ENCODE peak calls at places on chromosomes 16 and 17, in four cellular contexts. One of them, this sample, is unnamed.

GRCh38 chr16:84175351-84176081 is 11.3 kb downstream of the TAF1C start:
- DNase-seq in activated CD4-positive, CD25-positive, alpha-beta regulatory T cell treated with anti-CD3 and anti-CD28 coated beads, Interleukin-2, amount 50 U/mL, for 16 hours: peak
- DNase-seq in stimulated activated CD4-positive, alpha-beta T cell treated with anti-CD3 and anti-CD28 coated beads, Interleukin-2, amount 100 ng/mL, for 48 hours: peak
- DNase-seq in mucosa of descending colon: peak
- DNase-seq in this sample: peak

GRCh38 chr17:27157898-27158297 is 136.0 kb upstream of the WSB1 start:
- DNase-seq in mucosa of descending colon: no peak
- DNase-seq in stimulated activated CD4-positive, alpha-beta T cell treated with anti-CD3 and anti-CD28 coated beads, Interleukin-2, amount 100 ng/mL, for 48 hours: no peak
- DNase-seq in activated CD4-positive, CD25-positive, alpha-beta regulatory T cell treated with anti-CD3 and anti-CD28 coated beads, Interleukin-2, amount 50 U/mL, for 16 hours: no peak
- DNase-seq in this sample: no peak

GRCh38 chr17:49991409-49991808 is 3.6 kb downstream of the DLX3 start:
- DNase-seq in stimulated activated CD4-positive, alpha-beta T cell treated with anti-CD3 and anti-CD28 coated beads, Interleukin-2, amount 100 ng/mL, for 48 hours: no peak
- DNase-seq in activated CD4-positive, CD25-positive, alpha-beta regulatory T cell treated with anti-CD3 and anti-CD28 coated beads, Interleukin-2, amount 50 U/mL, for 16 hours: no peak
- DNase-seq in mucosa of descending colon: no peak
- DNase-seq in this sample: no peak

GRCh38 chr16:68479271-68479670 is 31.0 kb upstream of the SMPD3 start:
- DNase-seq in mucosa of descending colon: no peak
- DNase-seq in stimulated activated CD4-positive, alpha-beta T cell treated with anti-CD3 and anti-CD28 coated beads, Interleukin-2, amount 100 ng/mL, for 48 hours: no peak
- DNase-seq in activated CD4-positive, CD25-positive, alpha-beta regulatory T cell treated with anti-CD3 and anti-CD28 coated beads, Interleukin-2, amount 50 U/mL, for 16 hours: no peak
- DNase-seq in this sample: no peak

GRCh38 chr16:57606147-57606846 is 22.1 kb upstream of the ADGRG1 start:
- DNase-seq in mucosa of descending colon: no peak
- DNase-seq in activated CD4-positive, CD25-positive, alpha-beta regulatory T cell treated with anti-CD3 and anti-CD28 coated beads, Interleukin-2, amount 50 U/mL, for 16 hours: no peak
- DNase-seq in stimulated activated CD4-positive, alpha-beta T cell treated with anti-CD3 and anti-CD28 coated beads, Interleukin-2, amount 100 ng/mL, for 48 hours: no peak
- DNase-seq in this sample: no peak

GRCh38 chr17:1137465-1137894 is 42.3 kb downstream of the ABR start:
- DNase-seq in mucosa of descending colon: peak
- DNase-seq in stimulated activated CD4-positive, alpha-beta T cell treated with anti-CD3 and anti-CD28 coated beads, Interleukin-2, amount 100 ng/mL, for 48 hours: no peak
- DNase-seq in activated CD4-positive, CD25-positive, alpha-beta regulatory T cell treated with anti-CD3 and anti-CD28 coated beads, Interleukin-2, amount 50 U/mL, for 16 hours: no peak
- DNase-seq in this sample: no peak

GRCh38 chr17:5555254-5555653 is 29.1 kb downstream of the NLRP1 start:
- DNase-seq in activated CD4-positive, CD25-positive, alpha-beta regulatory T cell treated with anti-CD3 and anti-CD28 coated beads, Interleukin-2, amount 50 U/mL, for 16 hours: no peak
- DNase-seq in mucosa of descending colon: no peak
- DNase-seq in stimulated activated CD4-positive, alpha-beta T cell treated with anti-CD3 and anti-CD28 coated beads, Interleukin-2, amount 100 ng/mL, for 48 hours: no peak
- DNase-seq in this sample: no peak

GRCh38 chr17:35539659-35540026 is 2.2 kb upstream of the SLFN12L start:
- DNase-seq in mucosa of descending colon: no peak
- DNase-seq in activated CD4-positive, CD25-positive, alpha-beta regulatory T cell treated with anti-CD3 and anti-CD28 coated beads, Interleukin-2, amount 50 U/mL, for 16 hours: no peak
- DNase-seq in stimulated activated CD4-positive, alpha-beta T cell treated with anti-CD3 and anti-CD28 coated beads, Interleukin-2, amount 100 ng/mL, for 48 hours: no peak
- DNase-seq in this sample: no peak

GRCh38 chr17:34765291-34765690 is 185.9 kb downstream of the TMEM132E start:
- DNase-seq in activated CD4-positive, CD25-positive, alpha-beta regulatory T cell treated with anti-CD3 and anti-CD28 coated beads, Interleukin-2, amount 50 U/mL, for 16 hours: no peak
- DNase-seq in mucosa of descending colon: no peak
- DNase-seq in stimulated activated CD4-positive, alpha-beta T cell treated with anti-CD3 and anti-CD28 coated beads, Interleukin-2, amount 100 ng/mL, for 48 hours: no peak
- DNase-seq in this sample: no peak

GRCh38 chr16:46736695-46737094 is 11.4 kb downstream of the MYLK3 start:
- DNase-seq in stimulated activated CD4-positive, alpha-beta T cell treated with anti-CD3 and anti-CD28 coated beads, Interleukin-2, amount 100 ng/mL, for 48 hours: no peak
- DNase-seq in mucosa of descending colon: no peak
- DNase-seq in activated CD4-positive, CD25-positive, alpha-beta regulatory T cell treated with anti-CD3 and anti-CD28 coated beads, Interleukin-2, amount 50 U/mL, for 16 hours: no peak
- DNase-seq in this sample: no peak

GRCh38 chr16:57042157-57043111 is 49.9 kb upstream of the CPNE2 start:
- DNase-seq in stimulated activated CD4-positive, alpha-beta T cell treated with anti-CD3 and anti-CD28 coated beads, Interleukin-2, amount 100 ng/mL, for 48 hours: peak
- DNase-seq in activated CD4-positive, CD25-positive, alpha-beta regulatory T cell treated with anti-CD3 and anti-CD28 coated beads, Interleukin-2, amount 50 U/mL, for 16 hours: peak
- DNase-seq in mucosa of descending colon: no peak
- DNase-seq in this sample: no peak

GRCh38 chr17:16066125-16066524 is 66.5 kb downstream of the TTC19 start:
- DNase-seq in mucosa of descending colon: no peak
- DNase-seq in activated CD4-positive, CD25-positive, alpha-beta regulatory T cell treated with anti-CD3 and anti-CD28 coated beads, Interleukin-2, amount 50 U/mL, for 16 hours: no peak
- DNase-seq in stimulated activated CD4-positive, alpha-beta T cell treated with anti-CD3 and anti-CD28 coated beads, Interleukin-2, amount 100 ng/mL, for 48 hours: no peak
- DNase-seq in this sample: no peak

GRCh38 chr17:65627892-65628622 is 66.6 kb upstream of the AXIN2 start:
- DNase-seq in activated CD4-positive, CD25-positive, alpha-beta regulatory T cell treated with anti-CD3 and anti-CD28 coated beads, Interleukin-2, amount 50 U/mL, for 16 hours: no peak
- DNase-seq in stimulated activated CD4-positive, alpha-beta T cell treated with anti-CD3 and anti-CD28 coated beads, Interleukin-2, amount 100 ng/mL, for 48 hours: no peak
- DNase-seq in mucosa of descending colon: peak
- DNase-seq in this sample: peak

This sample was measured in retina.